ENCODE peak calls at places on chromosomes 11 and 22, in seven cellular contexts. A is AG04450, Z is endodermal cell, I is astrocyte of the spinal cord, U is IMR-90, G is left ventricle myocardium inferior, R is cardiac muscle cell. W is an unnamed sample.

GRCh38 chr11:94728541-94728940 is 39.6 kb upstream of the AMOTL1 start:
- DNase-seq in A (no peak), Z (no peak), I (peak; percentile 56), U (no peak), G (no peak), R (peak; percentile 75), W (no peak)

GRCh38 chr22:25823276-25823675 is 81.3 kb downstream of the MYO18B start:
- DNase-seq in A (no peak), Z (no peak), I (no peak), U (no peak), G (no peak), R (no peak), W (no peak)

GRCh38 chr22:19523240-19524169 is 705 bp downstream of the CLDN5 start:
- DNase-seq in A (no peak), Z (peak; percentile 87), I (peak; percentile 28), U (peak; percentile 9), G (no peak), R (peak; percentile 52), W (no peak)

GRCh38 chr11:36033936-36034335 is 90.1 kb downstream of the LDLRAD3 start:
- DNase-seq in A (no peak), Z (no peak), I (no peak), U (no peak), G (no peak), R (no peak), W (no peak)

GRCh38 chr11:111474432-111474831 is 37.8 kb downstream of the BTG4 start:
- DNase-seq in A (no peak), Z (no peak), I (no peak), U (no peak), G (no peak), R (no peak), W (no peak)

GRCh38 chr11:124050770-124051169 is 9.6 kb upstream of the OR10G7 start:
- DNase-seq in A (no peak), Z (no peak), I (no peak), U (no peak), G (no peak), R (no peak), W (no peak)

GRCh38 chr11:60792521-60792920 is 7.4 kb downstream of the MS4A10 start:
- DNase-seq in A (no peak), Z (no peak), I (no peak), U (no peak), G (no peak), R (no peak), W (no peak)

GRCh38 chr22:36874309-36874696 is 13.5 kb downstream of the NCF4 start:
- DNase-seq in A (no peak), Z (no peak), I (no peak), U (no peak), G (no peak), R (no peak), W (no peak)

GRCh38 chr22:20299736-20300136 is 20.1 kb downstream of the DGCR6L start:
- DNase-seq in A (no peak), Z (no peak), I (peak; percentile 3), U (peak; percentile 28), G (peak; percentile 22), R (peak; percentile 40), W (no peak)

GRCh38 chr22:46354993-46355305 is 19.4 kb downstream of the TRMU start:
- DNase-seq in A (no peak), Z (no peak), I (no peak), U (no peak), G (no peak), R (no peak), W (no peak)

GRCh38 chr22:46352691-46353386 is 17.3 kb downstream of the TRMU start:
- DNase-seq in A (no peak), Z (peak; percentile 61), I (peak; percentile 45), U (peak; percentile 26), G (peak; percentile 73), R (peak; percentile 6), W (no peak)

GRCh38 chr22:46355369-46355995 is 20.0 kb downstream of the TRMU start:
- DNase-seq in A (peak; percentile 13), Z (peak; percentile 96), I (peak; percentile 53), U (peak; percentile 40), G (peak; percentile 65), R (peak; percentile 68), W (no peak)

GRCh38 chr22:46353483-46354105 is 18.1 kb downstream of the TRMU start:
- DNase-seq in A (no peak), Z (no peak), I (no peak), U (no peak), G (no peak), R (no peak), W (no peak)

DNA sequence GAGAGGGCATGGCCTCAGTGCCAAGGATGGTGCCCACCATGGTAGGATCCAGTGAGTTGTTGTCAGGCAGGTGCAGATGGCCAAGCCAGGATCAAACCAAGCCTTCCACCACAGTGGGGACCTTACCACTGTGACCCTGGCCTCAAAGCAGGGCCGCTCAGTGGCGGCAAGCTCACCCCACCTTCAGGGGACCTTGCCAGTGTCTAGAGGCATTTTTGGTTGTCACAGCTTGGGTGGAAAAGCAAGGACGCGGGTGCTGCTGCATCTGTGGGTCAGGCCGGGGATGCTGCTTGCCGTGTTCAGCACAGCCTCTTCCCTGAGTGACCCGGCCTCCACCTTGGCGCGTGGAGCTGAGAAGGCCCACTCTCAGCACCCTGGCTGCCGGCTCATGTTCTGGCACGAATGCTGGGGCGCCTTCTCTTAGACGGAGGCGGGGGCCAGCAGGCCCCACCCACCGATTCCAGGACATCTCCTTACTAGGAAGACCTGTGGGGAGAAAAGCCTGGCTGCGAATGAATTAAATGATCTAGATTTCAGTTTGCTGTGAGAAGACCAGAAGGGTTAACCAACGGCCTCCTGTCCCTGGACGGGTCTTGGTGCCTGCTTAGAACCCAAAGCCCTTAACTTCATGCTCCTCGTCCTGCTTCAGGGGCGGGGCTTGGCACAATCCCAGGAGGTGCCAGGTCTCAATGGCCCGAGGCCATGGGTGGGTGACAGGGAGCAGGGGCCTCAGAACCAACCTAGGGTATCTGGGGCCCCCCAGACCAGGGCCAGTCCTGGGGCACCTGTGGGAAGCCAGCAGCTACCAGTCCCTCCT is 18.9 kb downstream of the TRMU start:
- DNase-seq in A (no peak), Z (no peak), I (no peak), U (no peak), G (no peak), R (no peak), W (no peak)
- H3K4me3 ChIP-seq in A (no peak overlapping the region), Z (no peak overlapping the region), I (no peak overlapping the region), U (no peak overlapping the region), G (no peak overlapping the region), R (no peak overlapping the region), W (no peak overlapping the region)

DNA sequence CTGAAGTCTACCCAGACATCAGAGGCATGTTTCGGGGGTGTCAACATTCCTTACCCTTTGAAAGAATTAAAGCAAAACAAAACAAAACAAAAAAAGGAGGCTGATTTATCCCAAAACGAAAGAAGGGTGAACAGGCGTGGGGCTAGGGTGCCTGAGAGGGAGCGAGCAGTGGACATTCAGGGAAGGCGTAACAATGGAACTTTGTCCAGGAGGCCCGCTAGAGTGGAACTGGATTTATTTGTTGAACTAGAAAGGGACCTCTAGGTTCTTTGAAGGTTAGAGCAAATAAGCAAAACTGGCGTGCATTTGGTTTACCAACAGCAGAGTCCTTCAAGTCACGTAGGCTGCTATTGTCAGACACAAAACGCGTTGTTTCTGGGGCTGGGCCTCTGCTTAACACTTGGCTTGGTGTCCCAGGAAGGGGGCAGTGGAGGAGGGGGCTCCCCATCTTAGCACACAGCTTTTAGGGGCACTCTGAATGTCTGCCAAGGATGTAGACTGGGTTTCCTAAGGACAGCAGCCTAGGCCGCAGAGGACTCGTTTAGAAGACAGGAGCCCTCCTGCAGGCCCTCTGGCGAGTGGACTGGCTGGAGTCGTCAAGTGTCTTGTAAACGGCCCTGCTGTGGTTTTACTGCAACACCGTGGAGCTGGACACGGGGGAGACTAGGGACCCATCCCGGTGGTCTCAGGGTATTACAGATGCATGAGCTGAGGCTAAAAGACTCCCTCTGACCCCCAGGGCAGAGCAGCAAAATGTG is 203.7 kb upstream of the SORL1-AS1 start:
- DNase-seq in A (no peak), Z (no peak), I (no peak), U (no peak), G (peak; percentile 14), R (no peak), W (no peak)
- H3K4me3 ChIP-seq in A (peak overlapping the region; percentile 45), Z (no peak overlapping the region), I (no peak overlapping the region), U (peak overlapping the region; percentile 3), G (peak overlapping the region; percentile 66), R (no peak overlapping the region), W (peak overlapping the region; percentile 49)

GRCh38 chr11:43358670-43359431 is at the start of gene TTC17:
- DNase-seq in A (peak; percentile 72), Z (peak; percentile 97), I (peak; percentile 92), U (peak; percentile 87), G (peak; percentile 96), R (peak; percentile 93), W (peak; percentile 66)

GRCh38 chr11:43358308-43358669 is 431 bp upstream of the TTC17 start:
- DNase-seq in A (no peak), Z (no peak), I (peak; percentile 19), U (no peak), G (no peak), R (peak; percentile 7), W (no peak)

GRCh38 chr11:43359432-43359818 is 705 bp downstream of the TTC17 start:
- DNase-seq in A (no peak), Z (no peak), I (peak; percentile 20), U (peak; percentile 28), G (no peak), R (peak; percentile 38), W (no peak)

DNA sequence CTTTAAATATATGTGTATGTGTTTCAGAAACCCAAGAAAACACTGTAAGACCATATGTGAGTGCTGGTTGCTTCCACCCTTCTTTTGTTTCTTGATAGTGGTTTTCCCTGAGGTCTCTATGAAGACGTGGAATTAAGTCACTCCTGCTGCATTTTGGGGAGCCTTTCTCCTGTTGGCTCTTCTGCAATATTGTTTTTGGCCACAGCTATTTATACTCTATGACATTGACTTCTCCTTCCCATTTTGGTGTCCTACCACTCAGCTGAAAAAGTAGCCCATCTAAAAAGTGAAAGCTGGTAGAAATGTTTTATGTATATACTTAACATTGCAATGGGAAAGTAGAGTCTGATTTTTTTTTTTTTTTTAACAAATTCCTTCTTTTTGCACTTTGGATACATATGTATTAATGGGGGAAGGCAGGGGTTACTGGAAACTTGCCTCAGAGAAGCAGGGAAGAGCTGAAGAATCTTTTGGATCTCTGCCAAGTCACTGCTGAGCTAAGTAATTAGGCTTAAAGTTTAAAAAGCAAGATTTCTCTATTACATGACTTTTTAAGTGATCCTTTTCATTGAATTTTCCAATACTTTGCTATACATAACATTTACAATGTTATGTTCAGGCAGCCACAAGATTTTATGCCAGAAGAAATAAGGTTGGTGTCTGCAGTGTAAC is 1.8 kb downstream of the TTC17 start:
- DNase-seq in A (no peak), Z (no peak), I (no peak), U (peak; percentile 42), G (no peak), R (peak; percentile 42), W (no peak)
- H3K4me3 ChIP-seq in A (peak overlapping the region; percentile 91), Z (peak overlapping the region; percentile 97), I (no peak overlapping the region), U (peak overlapping the region; percentile 93), G (peak overlapping the region; percentile 98), R (peak overlapping the region; percentile 83), W (no peak overlapping the region)

GRCh38 chr11:65403607-65404121 is 17.2 kb downstream of the FRMD8 start:
- DNase-seq in A (no peak), Z (no peak), I (no peak), U (no peak), G (no peak), R (no peak), W (no peak)
- H3K4me3 ChIP-seq in A (no peak overlapping the region), Z (no peak overlapping the region), I (no peak overlapping the region), U (no peak overlapping the region), G (no peak overlapping the region), R (no peak overlapping the region), W (no peak overlapping the region)